ENCODE peak calls at places on chromosomes 11 and 22, in eight cellular contexts. Y is stimulated activated CD4-positive, alpha-beta T cell treated with anti-CD3 and anti-CD28 coated beads, Interleukin-4, amount 100 ng/mL, for 1 hour; L is endothelial cell; U is coronary artery; E is fibroblast of pulmonary artery; R is GM12891; T is NCI-H1436 treated with DMSO at 0.1 percent for 48 hours; S is fibroblast of mammary gland. X is an unnamed sample.
A peak's percentile ranks its signal among the peaks of the same experiment; 100 is the strongest.

GRCh38 chr11:126485021-126485781 is 129.7 kb downstream of the ST3GAL4 start:
- DNase-seq in U (no peak), E (peak; percentile 35), L (no peak), Y (no peak), R (no peak), S (peak; percentile 49), T (no peak), X (no peak)

GRCh38 chr11:19832901-19833300 is 120.3 kb downstream of the NAV2 start:
- DNase-seq in T (no peak), U (no peak), R (no peak), E (no peak), S (no peak), Y (no peak), L (no peak), X (no peak)

GRCh38 chr22:42695294-42695693 is 25.4 kb downstream of the A4GALT start:
- DNase-seq in S (no peak), R (no peak), U (no peak), T (no peak), L (no peak), Y (no peak), E (no peak), X (no peak)

GRCh38 chr11:95829580-95830259 is 39.4 kb downstream of the CEP57 start:
- DNase-seq in S (peak; percentile 78), R (no peak), L (no peak), Y (no peak), E (peak; percentile 20), U (no peak), T (no peak), X (no peak)

GRCh38 chr11:74380746-74381439 is 17.3 kb downstream of the PGM2L1 start:
- DNase-seq in Y (no peak), R (no peak), S (no peak), E (no peak), T (no peak), L (no peak), U (no peak), X (no peak)

GRCh38 chr11:61783717-61784505 is 8.5 kb downstream of the TMEM258 start:
- DNase-seq in Y (no peak), L (no peak), S (peak; percentile 27), R (no peak), T (no peak), E (peak; percentile 56), U (no peak), X (no peak)

GRCh38 chr22:22020425-22020852 is 37.9 kb upstream of the TOP3B start:
- DNase-seq in U (no peak), L (no peak), Y (no peak), S (no peak), R (no peak), E (no peak), T (no peak), X (no peak)

GRCh38 chr22:25167082-25167481 is 32.6 kb upstream of the CRYBB3 start:
- DNase-seq in T (no peak), L (no peak), Y (no peak), E (no peak), R (no peak), U (no peak), S (no peak), X (no peak)

GRCh38 chr22:19067696-19068348 is 54.4 kb downstream of the DGCR2 start:
- DNase-seq in U (peak; percentile 57), Y (no peak), R (no peak), S (no peak), E (no peak), L (no peak), T (no peak), X (no peak)